ENCODE peak calls at places on chromosomes 13 and 19, in nine cellular contexts. W is non-pigmented ciliary epithelial cell; Z is activated CD4-positive, CD25-positive, alpha-beta regulatory T cell; M is amniotic stem cell; G is T-helper 2 cell; D is GF-D8; H is NCI-H1417; A is omental fat pad; J is activated T-cell treated with anti-CD3 and anti-CD28 coated beads for 1 hour. T is an unnamed sample.

GRCh38 chr13:110442946-110443632 is 118.4 kb downstream of the RAB20 start:
- DNase-seq in W (no peak), Z (no peak), M (peak; percentile 31), G (no peak), D (no peak), H (peak; percentile 53), A (no peak), J (no peak), T (no peak)

GRCh38 chr19:7550987-7551761 is 15.7 kb downstream of the PNPLA6 start:
- DNase-seq in W (no peak), Z (no peak), M (no peak), G (no peak), D (no peak), H (peak; percentile 86), A (no peak), J (no peak), T (no peak)

GRCh38 chr19:2061936-2062729 is 11.1 kb upstream of the MKNK2 start:
- DNase-seq in W (no peak), Z (no peak), M (no peak), G (no peak), D (no peak), H (no peak), A (no peak), J (no peak), T (no peak)

GRCh38 chr13:45807520-45808099 is 43.9 kb downstream of the SIAH3 start:
- DNase-seq in W (peak; percentile 23), Z (no peak), M (peak; percentile 1), G (no peak), D (peak; percentile 36), H (peak; percentile 47), A (no peak), J (no peak), T (no peak)

GRCh38 chr13:26562538-26562890 is 5.0 kb downstream of the WASF3 start:
- DNase-seq in W (no peak), Z (no peak), M (no peak), G (no peak), D (no peak), H (no peak), A (no peak), J (no peak), T (no peak)

GRCh38 chr19:10535613-10536012 is 8.1 kb upstream of the ATG4D start:
- DNase-seq in W (no peak), Z (no peak), M (no peak), G (no peak), D (no peak), H (no peak), A (no peak), J (no peak), T (no peak)

GRCh38 chr19:47093841-47094240 is 19.7 kb downstream of the ZC3H4 start:
- DNase-seq in W (no peak), Z (no peak), M (no peak), G (no peak), D (no peak), H (no peak), A (no peak), J (no peak), T (no peak)

GRCh38 chr13:102401305-102401704 is 543 bp downstream of the FGF14 start:
- DNase-seq in W (no peak), Z (no peak), M (no peak), G (no peak), D (no peak), H (no peak), A (no peak), J (no peak), T (no peak)

GRCh38 chr19:35801828-35802227 is 10.8 kb downstream of the PRODH2 start:
- DNase-seq in W (no peak), Z (no peak), M (no peak), G (no peak), D (no peak), H (no peak), A (no peak), J (no peak), T (no peak)

GRCh38 chr13:114025432-114026127 is 51.7 kb upstream of the C13orf46 start:
- DNase-seq in W (no peak), Z (no peak), M (no peak), G (no peak), D (no peak), H (peak; percentile 18), A (no peak), J (no peak), T (no peak)

GRCh38 chr13:85520445-85520844 is 278.8 kb downstream of the SLITRK6 start:
- DNase-seq in W (no peak), Z (no peak), M (no peak), G (no peak), D (no peak), H (no peak), A (no peak), J (no peak), T (no peak)

GRCh38 chr19:2394054-2394668 is 33.2 kb downstream of the TIMM13 start:
- DNase-seq in W (no peak), Z (no peak), M (no peak), G (no peak), D (peak; percentile 75), H (no peak), A (no peak), J (no peak), T (no peak)

GRCh38 chr19:58558066-58558622 is at the start of gene UBE2M:
- DNase-seq in W (no peak), Z (no peak), M (no peak), G (peak; percentile 44), D (no peak), H (no peak), A (no peak), J (no peak), T (no peak)

GRCh38 chr13:81148822-81149221 is 807.9 kb upstream of the SPRY2 start:
- DNase-seq in W (no peak), Z (no peak), M (no peak), G (no peak), D (no peak), H (no peak), A (no peak), J (no peak), T (no peak)

GRCh38 chr19:33125929-33126388 is 6.0 kb upstream of the WDR88 start:
- DNase-seq in W (peak; percentile 27), Z (peak; percentile 10), M (no peak), G (peak; percentile 31), D (peak; percentile 35), H (peak; percentile 29), A (no peak), J (peak; percentile 38), T (peak; percentile 25)

GRCh38 chr13:26050568-26051230 is 1.1 kb downstream of the SHISA2 start:
- DNase-seq in W (no peak), Z (no peak), M (no peak), G (no peak), D (no peak), H (peak; percentile 9), A (no peak), J (no peak), T (no peak)

GRCh38 chr13:113141591-113141950 is 16.9 kb upstream of the PROZ start:
- DNase-seq in W (no peak), Z (no peak), M (no peak), G (no peak), D (no peak), H (no peak), A (no peak), J (no peak), T (no peak)

GRCh38 chr13:22625691-22626090 is 555.1 kb upstream of the SGCG start:
- DNase-seq in W (no peak), Z (no peak), M (no peak), G (no peak), D (no peak), H (no peak), A (no peak), J (no peak), T (no peak)

GRCh38 chr13:47437411-47437810 is 540.6 kb upstream of the HTR2A start:
- DNase-seq in W (no peak), Z (no peak), M (no peak), G (no peak), D (no peak), H (no peak), A (no peak), J (no peak), T (no peak)

GRCh38 chr19:4575978-4576933 is 16.8 kb upstream of the SEMA6B start:
- DNase-seq in W (no peak), Z (peak; percentile 41), M (no peak), G (peak; percentile 57), D (no peak), H (peak; percentile 27), A (peak; percentile 82), J (peak; percentile 65), T (peak; percentile 30)

GRCh38 chr19:50669319-50670101 is 20.3 kb downstream of the C19orf81 start:
- DNase-seq in W (no peak), Z (no peak), M (no peak), G (peak; percentile 18), D (no peak), H (peak; percentile 7), A (no peak), J (peak; percentile 43), T (no peak)

GRCh38 chr13:64912141-64912540 is 2318.0 kb downstream of the PCDH9 start:
- DNase-seq in W (peak; percentile 46), Z (no peak), M (peak; percentile 13), G (no peak), D (no peak), H (no peak), A (no peak), J (no peak), T (no peak)

GRCh38 chr19:4316940-4317339 is 12.5 kb downstream of the FSD1 start:
- DNase-seq in W (no peak), Z (no peak), M (no peak), G (no peak), D (no peak), H (no peak), A (no peak), J (no peak), T (no peak)

GRCh38 chr13:41267106-41267505 is 3.7 kb upstream of the MTRF1 start:
- DNase-seq in W (no peak), Z (no peak), M (no peak), G (no peak), D (no peak), H (no peak), A (no peak), J (no peak), T (no peak)

GRCh38 chr13:59680429-59681024 is 483.2 kb downstream of the DIAPH3 start:
- DNase-seq in W (no peak), Z (no peak), M (no peak), G (no peak), D (peak; percentile 12), H (no peak), A (no peak), J (no peak), T (no peak)

GRCh38 chr13:105202384-105202783 is 1333.1 kb downstream of the EFNB2 start:
- DNase-seq in W (no peak), Z (no peak), M (peak; percentile 29), G (no peak), D (no peak), H (peak; percentile 38), A (no peak), J (no peak), T (no peak)